ENCODE peak calls at places on chromosomes 13 and 19, in eight cellular contexts. W, F, P, X, Q, G, L and A are unnamed samples.
A peak's percentile ranks its signal among the peaks of the same experiment; 100 is the strongest.

GRCh38 chr19:54518844-54519243 is 16.2 kb downstream of the LAIR2 start:
- DNase-seq in W (peak; percentile 0), F (no peak), P (no peak), X (no peak), Q (no peak), G (no peak), L (no peak), A (peak; percentile 38)

GRCh38 chr19:4519521-4520277 is 1.4 kb upstream of the PLIN4 start:
- DNase-seq in W (peak; percentile 46), F (no peak), P (no peak), X (peak; percentile 76), Q (no peak), G (no peak), L (no peak), A (peak; percentile 34)

GRCh38 chr19:1251503-1252220 is 3.3 kb downstream of the MIDN start:
- DNase-seq in W (no peak), F (peak; percentile 88), P (no peak), X (no peak), Q (no peak), G (no peak), L (no peak), A (no peak)

GRCh38 chr19:29789007-29789406 is 22.8 kb upstream of the CCNE1 start:
- DNase-seq in W (no peak), F (no peak), P (no peak), X (no peak), Q (no peak), G (no peak), L (no peak), A (no peak)

GRCh38 chr19:5090780-5091575 is 122.1 kb downstream of the KDM4B start:
- DNase-seq in W (peak; percentile 67), F (no peak), P (no peak), X (peak; percentile 90), Q (no peak), G (peak; percentile 74), L (peak; percentile 15), A (no peak)

GRCh38 chr19:14603990-14604387 is 21.1 kb downstream of the CLEC17A start:
- DNase-seq in W (no peak), F (no peak), P (no peak), X (no peak), Q (no peak), G (no peak), L (no peak), A (no peak)

GRCh38 chr19:50721441-50722137 is 1.6 kb upstream of the CLEC11A start:
- DNase-seq in W (no peak), F (no peak), P (no peak), X (no peak), Q (no peak), G (no peak), L (no peak), A (no peak)

GRCh38 chr19:41096353-41096752 is 8.1 kb downstream of the CYP2A13 start:
- DNase-seq in W (no peak), F (no peak), P (no peak), X (no peak), Q (no peak), G (no peak), L (no peak), A (no peak)

GRCh38 chr19:49340069-49340864 is 5.1 kb downstream of the CD37 start:
- DNase-seq in W (peak; percentile 54), F (peak; percentile 83), P (no peak), X (peak; percentile 93), Q (peak; percentile 86), G (peak; percentile 58), L (no peak), A (peak; percentile 58)

GRCh38 chr19:33780746-33781145 is 15.9 kb upstream of the KCTD15 start:
- DNase-seq in W (peak; percentile 10), F (no peak), P (no peak), X (peak; percentile 84), Q (no peak), G (peak; percentile 68), L (no peak), A (no peak)

GRCh38 chr13:48585456-48585840 is 52.6 kb upstream of the RCBTB2 start:
- DNase-seq in W (peak; percentile 88), F (no peak), P (peak; percentile 56), X (no peak), Q (no peak), G (peak; percentile 55), L (no peak), A (no peak)

GRCh38 chr13:34224877-34225276 is 406.9 kb downstream of the RFC3 start:
- DNase-seq in W (no peak), F (peak; percentile 66), P (no peak), X (no peak), Q (no peak), G (peak; percentile 19), L (no peak), A (no peak)

GRCh38 chr13:112653821-112654220 is 36.0 kb upstream of the ATP11A start:
- DNase-seq in W (no peak), F (no peak), P (no peak), X (no peak), Q (no peak), G (no peak), L (no peak), A (no peak)

GRCh38 chr19:11581740-11582139 is 4.3 kb upstream of the ACP5 start:
- DNase-seq in W (peak; percentile 36), F (no peak), P (no peak), X (no peak), Q (no peak), G (no peak), L (peak; percentile 52), A (no peak)

GRCh38 chr13:22271963-22272362 is 601.1 kb downstream of the FGF9 start:
- DNase-seq in W (no peak), F (no peak), P (no peak), X (no peak), Q (no peak), G (no peak), L (no peak), A (no peak)

GRCh38 chr19:14004619-14005380 is 1.3 kb downstream of the RFX1 start:
- DNase-seq in W (peak; percentile 14), F (peak; percentile 85), P (peak; percentile 52), X (peak; percentile 82), Q (no peak), G (peak; percentile 73), L (no peak), A (no peak)

GRCh38 chr19:35381926-35382325 is 11.1 kb downstream of the GPR42 start:
- DNase-seq in W (no peak), F (no peak), P (no peak), X (no peak), Q (peak; percentile 11), G (no peak), L (no peak), A (no peak)

GRCh38 chr13:59774511-59774911 is 389.2 kb downstream of the DIAPH3 start:
- DNase-seq in W (peak; percentile 59), F (no peak), P (no peak), X (no peak), Q (no peak), G (no peak), L (peak; percentile 77), A (peak; percentile 15)

GRCh38 chr19:2455481-2456300 is 1.1 kb downstream of the LMNB2 start:
- DNase-seq in W (peak; percentile 7), F (peak; percentile 88), P (no peak), X (peak; percentile 79), Q (no peak), G (peak; percentile 31), L (no peak), A (peak; percentile 42)

GRCh38 chr13:94464771-94465170 is 14.7 kb downstream of the DCT start:
- DNase-seq in W (no peak), F (no peak), P (no peak), X (no peak), Q (no peak), G (no peak), L (no peak), A (no peak)

GRCh38 chr13:30091035-30091434 is 216.3 kb downstream of the KATNAL1 start:
- DNase-seq in W (no peak), F (no peak), P (no peak), X (no peak), Q (no peak), G (no peak), L (no peak), A (no peak)

GRCh38 chr19:57395710-57396109 is 6.1 kb downstream of the ZNF548 start:
- DNase-seq in W (no peak), F (no peak), P (no peak), X (no peak), Q (no peak), G (no peak), L (no peak), A (no peak)

GRCh38 chr13:49958321-49958720 is 22.2 kb upstream of the SPRYD7 start:
- DNase-seq in W (no peak), F (no peak), P (no peak), X (no peak), Q (no peak), G (no peak), L (peak; percentile 11), A (no peak)

GRCh38 chr19:19146000-19146608 is 7.8 kb upstream of the TMEM161A start:
- DNase-seq in W (peak; percentile 73), F (peak; percentile 96), P (no peak), X (peak; percentile 92), Q (peak; percentile 91), G (peak; percentile 82), L (peak; percentile 44), A (peak; percentile 53)
- H3K27ac ChIP-seq in W (no peak overlapping the region), F (no peak overlapping the region), P (no peak overlapping the region), X (no peak overlapping the region), Q (no peak overlapping the region), G (no peak overlapping the region), L (peak overlapping the region; percentile 54), A (no peak overlapping the region)

GRCh38 chr19:44648536-44649370 is 5.0 kb downstream of the PVR start:
- DNase-seq in W (peak; percentile 88), F (no peak), P (no peak), X (no peak), Q (no peak), G (peak; percentile 53), L (peak; percentile 68), A (no peak)
- H3K27ac ChIP-seq in W (no peak overlapping the region), F (no peak overlapping the region), P (no peak overlapping the region), X (peak overlapping the region; percentile 75), Q (no peak overlapping the region), G (no peak overlapping the region), L (peak overlapping the region; percentile 75), A (no peak overlapping the region)

GRCh38 chr13:65943711-65944110 is 1286.4 kb downstream of the PCDH9 start:
- DNase-seq in W (peak; percentile 59), F (no peak), P (no peak), X (no peak), Q (no peak), G (no peak), L (no peak), A (no peak)

GRCh38 chr13:65946387-65946786 is 1283.7 kb downstream of the PCDH9 start:
- DNase-seq in W (no peak), F (no peak), P (no peak), X (no peak), Q (no peak), G (no peak), L (no peak), A (no peak)

GRCh38 chr13:65936249-65936648 is 1293.9 kb downstream of the PCDH9 start:
- DNase-seq in W (no peak), F (no peak), P (no peak), X (no peak), Q (no peak), G (no peak), L (no peak), A (no peak)

GRCh38 chr13:65943024-65943423 is 1287.1 kb downstream of the PCDH9 start:
- DNase-seq in W (peak; percentile 68), F (no peak), P (no peak), X (no peak), Q (no peak), G (peak; percentile 43), L (peak; percentile 45), A (no peak)

GRCh38 chr13:65940720-65941119 is 1289.4 kb downstream of the PCDH9 start:
- DNase-seq in W (no peak), F (no peak), P (no peak), X (no peak), Q (no peak), G (no peak), L (no peak), A (no peak)
- H3K27ac ChIP-seq in W (no peak overlapping the region), F (no peak overlapping the region), P (no peak overlapping the region), X (no peak overlapping the region), Q (no peak overlapping the region), G (no peak overlapping the region), L (no peak overlapping the region), A (no peak overlapping the region)

GRCh38 chr13:44198826-44199225 is 174.8 kb upstream of the SERP2 start:
- DNase-seq in W (no peak), F (no peak), P (no peak), X (no peak), Q (no peak), G (no peak), L (no peak), A (no peak)
- H3K27ac ChIP-seq in W (peak overlapping the region; percentile 73), F (no peak overlapping the region), P (no peak overlapping the region), X (no peak overlapping the region), Q (no peak overlapping the region), G (no peak overlapping the region), L (no peak overlapping the region), A (peak overlapping the region; percentile 16)